ENCODE peak calls at places on chromosomes 12 and 14, in ten cellular contexts. C is cardiac muscle cell, V is lower lobe of right lung, L is HCT116, D is AG04450, U is astrocyte of the spinal cord, Q is psoas muscle, J is IMR-90, B is hepatocyte, W is dorsolateral prefrontal cortex. H is an unnamed sample.

GRCh38 chr12:12976366-12976765 is 23.7 kb downstream of the HEBP1 start:
- DNase-seq in U (peak; percentile 92), V (no peak), L (no peak), Q (no peak), D (peak; percentile 81), C (peak; percentile 91), B (no peak), J (peak; percentile 96), W (no peak), H (peak; percentile 87)

GRCh38 chr14:97850886-97851285 is 1053.7 kb downstream of the VRK1 start:
- DNase-seq in C (no peak), L (no peak), D (no peak), J (no peak), Q (no peak), B (no peak), W (no peak), U (no peak), V (no peak), H (no peak)

GRCh38 chr12:89685363-89685972 is 23.2 kb downstream of the ATP2B1 start:
- DNase-seq in C (no peak), J (no peak), U (no peak), V (no peak), D (no peak), Q (no peak), B (no peak), L (no peak), W (no peak), H (no peak)

GRCh38 chr12:59615392-59616165 is 19.8 kb downstream of the SLC16A7 start:
- DNase-seq in D (no peak), Q (no peak), V (no peak), C (no peak), J (no peak), U (no peak), B (no peak), L (no peak), W (no peak), H (no peak)

GRCh38 chr14:69090187-69090789 is 62.6 kb downstream of the DCAF5 start:
- DNase-seq in C (peak; percentile 53), Q (no peak), U (peak; percentile 34), J (peak; percentile 55), B (peak; percentile 63), L (peak; percentile 45), W (no peak), V (no peak), D (no peak), H (no peak)

GRCh38 chr12:92136021-92136735 is 9.5 kb downstream of the BTG1 start:
- DNase-seq in V (no peak), L (no peak), D (no peak), U (no peak), J (no peak), C (no peak), B (no peak), Q (no peak), W (no peak), H (no peak)

GRCh38 chr12:57850924-57851323 is 4.4 kb upstream of the CTDSP2 start:
- DNase-seq in C (no peak), U (no peak), W (no peak), L (no peak), B (no peak), D (no peak), J (no peak), V (no peak), Q (no peak), H (no peak)

GRCh38 chr12:76847260-76847659 is 31.6 kb downstream of the CSRP2 start:
- DNase-seq in J (no peak), B (no peak), V (no peak), D (no peak), W (no peak), Q (no peak), L (no peak), U (no peak), C (no peak), H (no peak)

GRCh38 chr12:41264281-41264680 is 76.2 kb downstream of the PDZRN4 start:
- DNase-seq in Q (no peak), C (peak; percentile 8), W (no peak), B (no peak), U (peak; percentile 12), J (no peak), D (no peak), L (no peak), V (no peak), H (no peak)

GRCh38 chr14:60981626-60982455 is 796 bp downstream of the SLC38A6 start:
- DNase-seq in W (no peak), L (no peak), J (peak; percentile 94), C (peak; percentile 92), B (peak; percentile 76), V (no peak), U (peak; percentile 69), D (peak; percentile 70), Q (no peak), H (peak; percentile 75)

GRCh38 chr12:51846911-51847829 is 1.3 kb downstream of the FIGNL2 start:
- DNase-seq in J (no peak), D (no peak), V (peak; percentile 56), C (peak; percentile 20), L (no peak), B (peak; percentile 84), W (no peak), Q (peak; percentile 55), U (no peak), H (no peak)

GRCh38 chr12:65121049-65121955 is at the start of gene WIF1:
- DNase-seq in L (no peak), C (peak; percentile 4), Q (peak; percentile 21), J (no peak), U (no peak), B (peak; percentile 55), V (peak; percentile 84), D (no peak), W (no peak), H (no peak)

GRCh38 chr12:52215587-52216031 is 17.4 kb upstream of the KRT7 start:
- DNase-seq in Q (no peak), V (peak; percentile 52), W (no peak), J (peak; percentile 79), L (peak; percentile 64), C (peak; percentile 47), U (peak; percentile 60), B (peak; percentile 81), D (no peak), H (no peak)

GRCh38 chr12:94534761-94535613 is 75.3 kb upstream of the CEP83 start:
- DNase-seq in B (no peak), D (no peak), U (no peak), L (no peak), V (no peak), C (no peak), Q (no peak), J (no peak), W (no peak), H (no peak)

GRCh38 chr14:105351410-105351809 is 36.9 kb downstream of the PACS2 start:
- DNase-seq in C (no peak), D (no peak), L (no peak), J (no peak), B (no peak), Q (no peak), W (no peak), U (no peak), V (no peak), H (no peak)

GRCh38 chr12:88993655-88994054 is 358.6 kb downstream of the DUSP6 start:
- DNase-seq in Q (no peak), J (peak; percentile 83), V (no peak), W (no peak), U (peak; percentile 78), L (peak; percentile 63), C (peak; percentile 80), B (peak; percentile 53), D (peak; percentile 44), H (peak; percentile 39)

GRCh38 chr12:65631621-65632111 is 192.6 kb upstream of the HMGA2 start:
- DNase-seq in V (no peak), J (peak; percentile 100), W (no peak), C (peak; percentile 90), B (peak; percentile 64), U (peak; percentile 99), D (peak; percentile 97), Q (no peak), L (peak; percentile 97), H (peak; percentile 100)

GRCh38 chr14:21039585-21040369 is 2.4 kb upstream of the RNASE7 start:
- DNase-seq in D (peak; percentile 26), Q (peak; percentile 32), J (peak; percentile 67), L (peak; percentile 41), C (peak; percentile 86), W (peak; percentile 68), U (peak; percentile 67), V (no peak), B (peak; percentile 83), H (no peak)

GRCh38 chr12:124994435-124994975 is 1.1 kb downstream of the BRI3BP start:
- DNase-seq in U (peak; percentile 37), Q (no peak), B (peak; percentile 49), W (no peak), D (no peak), C (peak; percentile 6), V (no peak), J (no peak), L (no peak), H (no peak)

GRCh38 chr12:29595071-29595755 is 97.7 kb upstream of the OVCH1 start:
- DNase-seq in Q (no peak), C (no peak), U (no peak), V (no peak), D (no peak), J (no peak), W (no peak), L (no peak), B (no peak), H (no peak)
- H3K4me3 ChIP-seq in Q (no peak overlapping the region), C (no peak overlapping the region), U (no peak overlapping the region), V (no peak overlapping the region), D (no peak overlapping the region), J (no peak overlapping the region), W (no peak overlapping the region), L (no peak overlapping the region), B (no peak overlapping the region), H (no peak overlapping the region)

GRCh38 chr14:102616799-102617198 is 24.4 kb downstream of the RCOR1 start:
- DNase-seq in D (no peak), W (no peak), Q (no peak), J (no peak), V (no peak), B (no peak), L (no peak), U (no peak), C (peak; percentile 73), H (no peak)
- H3K4me3 ChIP-seq in D (no peak overlapping the region), W (no peak overlapping the region), Q (no peak overlapping the region), J (no peak overlapping the region), V (no peak overlapping the region), B (no peak overlapping the region), L (no peak overlapping the region), U (no peak overlapping the region), C (no peak overlapping the region), H (no peak overlapping the region)

DNA sequence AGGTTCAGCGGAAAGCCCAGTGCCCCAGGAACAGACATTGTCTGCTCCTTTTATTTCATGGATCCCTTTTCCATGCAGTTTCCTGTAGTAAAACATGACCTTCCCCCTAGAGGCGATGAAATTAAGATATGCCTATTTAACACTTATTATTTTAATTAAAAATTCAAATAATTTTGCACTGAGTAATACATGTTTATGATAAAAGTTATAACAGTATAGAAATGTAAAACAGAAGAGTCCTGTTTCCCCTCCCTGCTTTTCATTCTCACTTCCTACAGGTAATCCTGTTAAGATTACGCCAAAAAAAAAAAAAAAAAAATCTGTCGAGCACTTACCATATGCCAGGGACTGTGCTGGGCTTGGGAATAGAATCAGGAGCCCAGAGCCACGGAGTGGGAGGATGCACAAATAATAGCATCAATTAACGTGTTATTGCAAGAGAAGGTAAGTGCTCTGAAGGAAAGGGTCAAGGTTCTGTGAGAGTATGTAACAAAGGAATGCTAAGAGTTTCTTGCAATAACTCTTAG is 830 bp upstream of the LPCAT3 start:
- DNase-seq in U (no peak), J (no peak), W (no peak), Q (no peak), L (no peak), C (no peak), D (no peak), B (no peak), V (no peak), H (no peak)
- H3K4me3 ChIP-seq in U (peak overlapping the region; percentile 89), J (peak overlapping the region; percentile 90), W (peak overlapping the region; percentile 78), Q (peak overlapping the region; percentile 97), L (peak overlapping the region; percentile 36), C (peak overlapping the region; percentile 76), D (peak overlapping the region; percentile 59), B (peak overlapping the region; percentile 66), V (peak overlapping the region; percentile 72), H (peak overlapping the region; percentile 84)

GRCh38 chr14:99235578-99235977 is 36.4 kb downstream of the BCL11B start:
- DNase-seq in W (no peak), C (no peak), D (no peak), J (no peak), Q (no peak), U (no peak), B (no peak), L (no peak), V (no peak), H (no peak)
- H3K4me3 ChIP-seq in W (peak overlapping the region; percentile 46), C (peak overlapping the region; percentile 31), D (no peak overlapping the region), J (no peak overlapping the region), Q (no peak overlapping the region), U (no peak overlapping the region), B (peak overlapping the region; percentile 30), L (peak overlapping the region; percentile 22), V (no peak overlapping the region), H (no peak overlapping the region)